ENCODE peak calls at places on chromosome 7, in eight cellular contexts. P is sigmoid colon, X is Peyer's patch, D is IMR-90, W is HepG2, O is adrenal gland, T is spleen, I is HCT116. Y is an unnamed sample.

GRCh38 chr7:98280791-98281756 is at the start of gene BRI3:
- DNase-seq in P (peak; percentile 95), X (peak; percentile 97), D (peak; percentile 73), W (peak; percentile 78), O (peak; percentile 97), T (peak; percentile 97), I (peak; percentile 64), Y (peak; percentile 89)

GRCh38 chr7:154375956-154376355 is 323.8 kb downstream of the DPP6 start:
- DNase-seq in P (no peak), X (no peak), D (no peak), W (no peak), O (no peak), T (no peak), I (no peak), Y (no peak)

GRCh38 chr7:142889825-142890224 is 4.3 kb upstream of the TRPV6 start:
- DNase-seq in P (no peak), X (peak; percentile 61), D (no peak), W (no peak), O (peak; percentile 14), T (no peak), I (no peak), Y (no peak)

GRCh38 chr7:127938588-127938987 is 92.6 kb downstream of the LRRC4 start:
- DNase-seq in P (no peak), X (no peak), D (peak; percentile 88), W (no peak), O (peak; percentile 67), T (no peak), I (no peak), Y (no peak)

GRCh38 chr7:71465741-71466189 is 333.8 kb downstream of the GALNT17 start:
- DNase-seq in P (no peak), X (no peak), D (no peak), W (no peak), O (no peak), T (no peak), I (no peak), Y (no peak)

GRCh38 chr7:44045226-44046014 is 918 bp downstream of the DBNL start:
- DNase-seq in P (no peak), X (no peak), D (no peak), W (no peak), O (peak; percentile 46), T (no peak), I (no peak), Y (no peak)

GRCh38 chr7:16265184-16265804 is 156.0 kb downstream of the CRPPA start:
- DNase-seq in P (no peak), X (no peak), D (no peak), W (no peak), O (no peak), T (no peak), I (no peak), Y (no peak)

GRCh38 chr7:47681241-47681810 is 99.4 kb upstream of the TNS3 start:
- DNase-seq in P (no peak), X (no peak), D (no peak), W (no peak), O (no peak), T (no peak), I (no peak), Y (no peak)

GRCh38 chr7:124086843-124087242 is 54.0 kb upstream of the TMEM229A start:
- DNase-seq in P (no peak), X (no peak), D (no peak), W (no peak), O (no peak), T (no peak), I (no peak), Y (no peak)

GRCh38 chr7:45180084-45180986 is 22.7 kb downstream of the RAMP3 start:
- DNase-seq in P (peak; percentile 48), X (peak; percentile 31), D (no peak), W (no peak), O (no peak), T (peak; percentile 58), I (no peak), Y (no peak)

GRCh38 chr7:16891338-16891737 is 9.6 kb upstream of the AGR3 start:
- DNase-seq in P (no peak), X (peak; percentile 64), D (peak; percentile 72), W (peak; percentile 63), O (no peak), T (no peak), I (peak; percentile 7), Y (peak; percentile 21)

GRCh38 chr7:157816086-157816485 is 479.3 kb downstream of the DNAJB6 start:
- DNase-seq in P (no peak), X (no peak), D (no peak), W (no peak), O (no peak), T (peak; percentile 71), I (no peak), Y (no peak)

GRCh38 chr7:76300210-76300731 is 2.2 kb upstream of the HSPB1 start:
- DNase-seq in P (no peak), X (peak; percentile 80), D (peak; percentile 82), W (peak; percentile 76), O (no peak), T (no peak), I (peak; percentile 90), Y (peak; percentile 39)

GRCh38 chr7:130494480-130494879 is 2.6 kb downstream of the MEST start:
- DNase-seq in P (no peak), X (no peak), D (no peak), W (no peak), O (no peak), T (no peak), I (no peak), Y (no peak)
- H3K27ac ChIP-seq in P (no peak overlapping the region), X (no peak overlapping the region), D (no peak overlapping the region), W (no peak overlapping the region), O (peak overlapping the region; percentile 45), T (peak overlapping the region; percentile 66), I (no peak overlapping the region), Y (no peak overlapping the region)

GRCh38 chr7:41696323-41696916 is 6.5 kb downstream of the INHBA start:
- DNase-seq in P (peak; percentile 86), X (peak; percentile 83), D (peak; percentile 88), W (peak; percentile 45), O (peak; percentile 87), T (peak; percentile 85), I (peak; percentile 39), Y (peak; percentile 60)
- TF ChIP-seq CTCF in P (peak; percentile 68), X (peak; percentile 64), D (peak; percentile 72), W (peak; percentile 77), O (peak; percentile 74), T (peak; percentile 75), I (peak; percentile 60), Y (peak; percentile 62)

GRCh38 chr7:22854158-22855048 is 31.8 kb upstream of the TOMM7 start:
- DNase-seq in P (peak; percentile 98), X (peak; percentile 95), D (peak; percentile 89), W (peak; percentile 74), O (peak; percentile 89), T (peak; percentile 94), I (peak; percentile 80), Y (peak; percentile 86)
- TF ChIP-seq POLR2A in P (peak; percentile 41), X (peak; percentile 20), D (peak; percentile 91), W (peak; percentile 71), O (peak; percentile 51), T (peak; percentile 23), I (peak; percentile 20), Y (no peak)

GRCh38 chr7:100093925-100094486 is 5.2 kb downstream of the COPS6 start:
- DNase-seq in P (no peak), X (no peak), D (no peak), W (no peak), O (no peak), T (no peak), I (no peak), Y (no peak)
- H3K27ac ChIP-seq in P (peak overlapping the region; percentile 26), X (no peak overlapping the region), D (no peak overlapping the region), W (peak overlapping the region; percentile 1), O (no peak overlapping the region), T (no peak overlapping the region), I (no peak overlapping the region), Y (no peak overlapping the region)

DNA sequence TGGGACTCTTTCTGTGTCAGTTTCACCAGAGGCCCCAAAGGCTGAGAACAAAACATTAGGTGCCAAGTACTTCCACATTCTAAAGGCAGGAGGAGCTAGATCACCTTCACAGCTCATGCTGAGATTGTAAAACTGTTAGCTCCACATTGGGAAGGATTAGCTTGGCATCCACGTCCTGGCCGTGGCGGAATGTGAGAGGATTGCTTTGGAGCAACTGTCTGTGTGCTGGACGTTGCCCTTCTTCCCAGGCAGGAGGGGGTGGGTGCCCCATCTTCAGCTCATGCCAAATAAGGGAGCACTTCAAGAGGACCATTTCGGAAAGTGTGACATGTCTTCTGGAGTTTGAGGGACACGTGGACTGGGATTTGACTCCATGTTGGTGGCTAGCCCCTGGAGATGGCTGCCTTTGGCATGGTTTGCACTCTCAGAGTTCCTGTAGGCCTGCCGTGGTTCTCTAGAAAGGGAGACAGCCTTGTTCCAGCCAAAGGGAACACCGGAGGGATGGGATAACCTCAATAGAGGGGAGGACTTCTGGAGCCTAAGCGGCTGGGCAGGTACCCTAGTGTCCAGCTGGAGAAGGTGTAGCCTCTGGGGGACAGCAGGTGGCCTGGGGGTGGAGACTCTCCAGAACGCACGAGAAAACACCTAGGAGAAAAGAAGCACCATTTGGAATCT is 19.9 kb upstream of the FMC1 start:
- DNase-seq in P (no peak), X (no peak), D (peak; percentile 38), W (peak; percentile 56), O (no peak), T (no peak), I (no peak), Y (no peak)
- TF ChIP-seq CTCF in P (no peak), X (peak; percentile 28), D (peak; percentile 44), W (peak; percentile 54), O (peak; percentile 37), T (no peak), I (peak; percentile 62), Y (no peak)

DNA sequence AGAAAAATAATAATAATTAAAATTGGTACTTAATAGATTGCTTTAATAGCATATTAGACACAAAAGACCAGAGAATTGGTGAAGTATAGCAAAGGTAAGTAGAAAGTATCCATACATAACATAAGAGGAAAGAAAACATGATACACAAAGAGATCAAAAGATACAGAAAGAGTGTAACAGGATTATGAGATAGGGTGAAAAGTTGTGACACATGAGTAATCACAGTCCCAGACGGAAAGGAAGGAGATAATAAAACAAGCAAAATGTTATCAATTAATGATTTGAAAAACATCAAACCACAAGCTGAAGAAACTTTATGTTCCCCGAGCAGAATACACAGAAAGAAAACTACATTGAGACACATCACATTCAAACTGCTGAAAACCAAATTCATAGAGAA is 10.5 kb downstream of the TCAF1 start:
- DNase-seq in P (no peak), X (no peak), D (no peak), W (no peak), O (no peak), T (no peak), I (no peak), Y (no peak)
- TF ChIP-seq POLR2A in P (no peak), X (no peak), D (no peak), W (no peak), O (no peak), T (no peak), I (no peak), Y (no peak)

GRCh38 chr7:150736864-150737263 is 354 bp upstream of the GIMAP5 start:
- DNase-seq in P (no peak), X (no peak), D (no peak), W (no peak), O (no peak), T (no peak), I (no peak), Y (no peak)
- H3K27ac ChIP-seq in P (peak overlapping the region; percentile 62), X (peak overlapping the region; percentile 74), D (no peak overlapping the region), W (no peak overlapping the region), O (peak overlapping the region; percentile 87), T (peak overlapping the region; percentile 87), I (no peak overlapping the region), Y (peak overlapping the region; percentile 64)